ENCODE peak calls at places on chromosomes 4 and X, in six cellular contexts. D is ovary, F is tibial nerve, B is uterus, Z is upper lobe of left lung, Q is suprapubic skin. T is an unnamed sample.

GRCh38 chrX:131792789-131793462 is 230.2 kb upstream of the STK26 start:
- DNase-seq in D (peak), F (no peak), Q (no peak), Z (no peak), B (peak), T (peak)

GRCh38 chr4:166637816-166638215 is 596.5 kb downstream of the SPOCK3 start:
- DNase-seq in F (no peak), B (no peak), D (no peak), Q (no peak), Z (no peak), T (no peak)

GRCh38 chr4:81599646-81600231 is 128.0 kb upstream of the RASGEF1B start:
- DNase-seq in Q (no peak), Z (no peak), D (no peak), F (no peak), B (no peak), T (no peak)

GRCh38 chr4:69881173-69881773 is 21.3 kb upstream of the SULT1E1 start:
- DNase-seq in F (no peak), Z (no peak), D (no peak), Q (no peak), B (no peak), T (no peak)

GRCh38 chr4:138697771-138698170 is 317.8 kb upstream of the NOCT start:
- DNase-seq in Q (no peak), Z (no peak), F (no peak), D (no peak), B (no peak), T (no peak)

GRCh38 chr4:75727073-75727472 is 2.7 kb downstream of the USO1 start:
- DNase-seq in Q (no peak), B (no peak), F (no peak), D (no peak), Z (no peak), T (no peak)

GRCh38 chrX:153352858-153353257 is 18.9 kb downstream of the ZNF275 start:
- DNase-seq in Q (no peak), D (no peak), Z (no peak), B (no peak), F (no peak), T (no peak)

GRCh38 chr4:150067859-150068258 is 10.4 kb upstream of the DCLK2 start:
- DNase-seq in F (no peak), Q (no peak), B (no peak), Z (no peak), D (no peak), T (no peak)

GRCh38 chr4:71360844-71361243 is 22.0 kb downstream of the SLC4A4 start:
- DNase-seq in Q (no peak), F (no peak), Z (no peak), D (no peak), B (no peak), T (no peak)

GRCh38 chr4:168815373-168816345 is 194.4 kb downstream of the CBR4 start:
- DNase-seq in Q (no peak), D (no peak), B (no peak), Z (no peak), F (no peak), T (no peak)

GRCh38 chr4:148329751-148330150 is 112.5 kb downstream of the NR3C2 start:
- DNase-seq in B (no peak), Q (no peak), Z (no peak), F (no peak), D (no peak), T (no peak)

GRCh38 chrX:136781180-136781797 is 557 bp upstream of the ARHGEF6 start:
- DNase-seq in F (no peak), D (no peak), B (no peak), Z (no peak), Q (no peak), T (no peak)

GRCh38 chrX:41468647-41469323 is 21.6 kb downstream of the NYX start:
- DNase-seq in D (no peak), B (no peak), Q (no peak), F (no peak), Z (no peak), T (no peak)

GRCh38 chrX:5746231-5746630 is 482.4 kb downstream of the NLGN4X start:
- DNase-seq in Z (no peak), D (no peak), B (no peak), Q (no peak), F (no peak), T (no peak)

GRCh38 chr4:7792616-7793015 is 147.0 kb downstream of the AFAP1 start:
- DNase-seq in B (no peak), Z (no peak), D (no peak), Q (peak), F (no peak), T (no peak)

GRCh38 chr4:97942951-97943350 is 200.3 kb downstream of the STPG2 start:
- DNase-seq in F (no peak), B (no peak), D (no peak), Z (no peak), Q (no peak), T (no peak)

GRCh38 chr4:102057122-102057521 is 266.6 kb downstream of the BANK1 start:
- DNase-seq in D (no peak), B (no peak), F (no peak), Z (no peak), Q (no peak), T (no peak)

GRCh38 chrX:14064632-14065432 is 35.1 kb upstream of the GEMIN8 start:
- DNase-seq in Z (no peak), Q (no peak), B (no peak), F (no peak), D (no peak), T (no peak)

GRCh38 chr4:77922158-77923094 is 59.8 kb downstream of the MRPL1 start:
- DNase-seq in Q (no peak), Z (no peak), B (no peak), F (no peak), D (no peak), T (no peak)

GRCh38 chrX:144791298-144791697 is 456.0 kb upstream of the SPANXN1 start:
- DNase-seq in Z (no peak), D (no peak), B (no peak), F (no peak), Q (no peak), T (no peak)

GRCh38 chrX:1860936-1861670 is 246.2 kb downstream of the ASMT start:
- DNase-seq in Z (no peak), B (no peak), Q (no peak), F (no peak), D (no peak), T (no peak)

GRCh38 chr4:77269505-77269904 is 112.5 kb downstream of the CCNG2 start:
- DNase-seq in D (no peak), B (no peak), Z (no peak), F (no peak), Q (no peak), T (no peak)

GRCh38 chrX:129433461-129433860 is 89.8 kb downstream of the SMARCA1 start:
- DNase-seq in Q (no peak), Z (no peak), B (no peak), F (no peak), D (no peak), T (no peak)

GRCh38 chr4:169270156-169270809 is 473 bp downstream of the SH3RF1 start:
- DNase-seq in D (peak), F (peak), B (peak), Q (no peak), Z (peak), T (no peak)

GRCh38 chr4:119854364-119854763 is 212.3 kb downstream of the MAD2L1 start:
- DNase-seq in Z (no peak), D (no peak), B (no peak), F (no peak), Q (no peak), T (no peak)

GRCh38 chr4:1927675-1928074 is 56.5 kb downstream of the NSD2 start:
- DNase-seq in Z (no peak), F (no peak), Q (no peak), D (no peak), B (no peak), T (no peak)

GRCh38 chrX:152929898-152930297 is 32.0 kb downstream of the ZNF185 start:
- DNase-seq in Q (no peak), D (no peak), F (no peak), Z (no peak), B (no peak), T (no peak)

GRCh38 chr4:107744532-107744931 is 24.5 kb upstream of the PAPSS1 start:
- DNase-seq in B (no peak), Z (no peak), Q (no peak), F (no peak), D (no peak), T (no peak)

GRCh38 chrX:10884246-10884645 is 226.9 kb upstream of the HCCS start:
- DNase-seq in B (no peak), Q (no peak), D (no peak), Z (no peak), F (no peak), T (no peak)

GRCh38 chr4:75655562-75655961 is 17.6 kb downstream of the G3BP2 start:
- DNase-seq in F (no peak), Z (no peak), Q (no peak), D (no peak), B (no peak), T (no peak)

GRCh38 chrX:115499112-115499805 is 61.7 kb upstream of the PLS3 start:
- DNase-seq in Z (no peak), Q (no peak), B (no peak), F (no peak), D (no peak), T (no peak)

GRCh38 chr4:20042769-20043168 is 208.9 kb upstream of the SLIT2 start:
- DNase-seq in F (no peak), Z (no peak), D (no peak), Q (no peak), B (no peak), T (no peak)

GRCh38 chr4:41594439-41594838 is 56.5 kb downstream of the LIMCH1 start:
- DNase-seq in Z (no peak), D (no peak), B (peak), Q (no peak), F (peak), T (no peak)

DNA sequence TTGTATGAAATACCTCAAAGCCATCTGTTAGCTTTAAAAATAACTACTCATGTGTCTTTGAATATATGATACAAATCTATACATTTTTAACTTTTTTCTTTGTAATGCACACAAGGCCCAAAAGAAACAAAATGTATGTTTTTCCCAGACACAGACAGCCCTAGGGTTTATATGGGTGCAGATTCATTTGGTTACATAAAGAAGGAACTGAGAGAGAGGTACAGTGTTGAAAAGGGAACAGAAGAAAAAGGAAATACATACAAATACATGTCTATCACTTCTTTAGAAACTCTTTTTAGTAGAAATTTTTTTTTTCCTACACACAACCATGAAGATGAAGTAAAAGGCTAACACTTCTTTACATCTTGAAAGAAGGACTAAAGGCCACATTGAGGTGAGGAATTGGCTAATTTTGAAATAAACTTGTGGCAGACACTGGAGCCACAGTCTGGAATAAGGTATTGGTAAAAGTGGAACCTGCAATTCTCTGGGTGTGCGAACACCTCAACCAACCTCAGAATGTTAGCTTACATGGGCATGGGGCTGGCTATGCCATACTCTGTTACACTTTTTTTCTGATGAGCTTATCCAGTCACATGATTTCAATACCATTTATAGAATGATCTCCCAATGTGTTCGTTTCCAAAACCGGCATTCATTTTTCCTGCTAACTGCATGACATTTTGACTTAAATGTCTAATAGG is 67.9 kb downstream of the FAM47C start:
- DNase-seq in Q (no peak), B (no peak), F (no peak), Z (no peak), D (no peak), T (no peak)
- TF ChIP-seq POLR2A in Q (no peak), B (no peak), F (no peak), Z (no peak), D (no peak), T (no peak)

GRCh38 chr4:104490770-104491395 is 3.8 kb downstream of the CXXC4 start:
- DNase-seq in Q (no peak), B (peak), D (peak), F (peak), Z (peak), T (peak)
- TF ChIP-seq POLR2A in Q (no peak), B (no peak), D (no peak), F (no peak), Z (no peak), T (no peak)

DNA sequence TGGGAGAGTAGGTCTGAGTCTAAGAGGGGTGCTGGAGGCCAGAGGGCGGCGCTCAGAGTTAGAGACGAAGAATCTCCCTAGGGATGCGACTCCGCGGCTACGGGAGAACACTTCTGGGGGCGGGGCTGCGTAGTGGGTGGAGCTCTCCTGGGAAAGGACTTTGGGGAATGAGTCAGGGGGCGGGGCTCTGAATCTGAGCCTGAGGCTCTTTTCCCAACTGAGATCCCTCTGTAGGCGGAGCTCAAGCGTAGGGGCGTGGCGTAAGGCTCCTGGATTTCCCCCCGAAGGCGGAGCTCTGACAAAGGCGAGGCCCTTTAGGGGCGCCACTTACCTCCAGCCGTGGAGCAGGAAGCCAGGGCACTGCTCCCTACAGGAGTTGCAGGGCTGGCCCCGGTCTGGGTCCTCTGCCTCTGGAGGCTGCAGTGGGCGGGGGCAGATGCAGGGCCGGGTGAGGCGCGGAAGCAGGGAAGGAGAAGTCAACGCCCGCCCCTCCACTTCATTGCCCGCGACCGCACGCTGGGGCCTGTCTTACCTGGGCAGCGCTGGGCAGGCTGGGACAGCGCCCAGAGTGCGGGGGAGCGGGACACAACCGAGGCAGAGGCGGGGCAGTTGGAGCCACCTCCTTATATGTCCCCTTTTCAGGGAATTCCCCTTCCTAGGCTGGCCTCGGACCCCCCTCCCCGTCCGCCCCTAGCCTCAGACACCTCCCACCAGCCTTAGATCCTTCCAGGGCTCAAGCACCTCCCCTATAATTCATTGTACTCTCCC is 1.7 kb downstream of the PRICKLE3 start:
- DNase-seq in Q (peak), B (peak), F (peak), D (peak), Z (peak), T (no peak)
- TF ChIP-seq POLR2A in Q (no peak), B (peak), F (peak), D (peak), Z (peak), T (no peak)

DNA sequence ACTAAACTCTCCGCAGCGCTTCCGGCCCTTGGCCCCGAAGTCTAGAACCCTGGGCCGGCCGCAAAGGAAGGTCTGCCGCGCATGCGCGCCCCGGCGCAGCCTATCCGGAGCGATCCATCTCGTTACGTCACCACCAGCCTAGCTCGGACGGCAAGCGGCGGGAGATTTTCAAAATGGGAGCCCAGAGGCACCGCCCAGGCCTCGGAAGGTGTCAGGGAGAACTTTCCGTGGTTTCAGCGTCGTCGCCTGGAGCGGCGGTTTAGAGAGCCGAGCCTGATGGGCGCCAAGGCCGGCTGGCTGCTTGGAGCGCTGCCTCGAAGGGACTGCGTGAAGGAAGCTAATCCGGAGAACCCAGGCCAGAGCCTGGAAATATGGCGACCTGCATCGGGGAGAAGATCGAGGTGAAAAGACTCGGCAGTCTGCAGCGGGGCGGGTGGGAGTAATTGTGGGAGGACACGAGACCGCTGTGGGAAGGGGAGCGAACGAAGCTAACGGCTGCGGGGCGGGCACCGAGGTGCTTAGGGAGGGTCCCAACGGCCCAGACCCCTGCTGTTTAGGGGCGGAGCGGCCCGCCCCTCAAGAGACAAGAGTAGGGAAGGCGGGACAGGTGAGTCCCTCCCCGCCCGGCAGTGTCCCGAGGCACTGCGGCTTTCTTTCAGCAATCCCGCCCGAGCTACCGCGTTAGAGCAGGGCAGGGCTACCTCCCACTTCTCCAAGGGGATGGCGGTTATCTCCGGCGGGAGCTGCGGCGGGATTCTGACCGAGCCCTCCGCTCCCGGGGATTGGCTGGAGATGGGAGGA is at the start of gene PLK4:
- DNase-seq in B (peak), D (peak), Q (peak), Z (peak), F (peak), T (peak)
- TF ChIP-seq POLR2A in B (peak), D (no peak), Q (peak), Z (peak), F (no peak), T (peak)

DNA sequence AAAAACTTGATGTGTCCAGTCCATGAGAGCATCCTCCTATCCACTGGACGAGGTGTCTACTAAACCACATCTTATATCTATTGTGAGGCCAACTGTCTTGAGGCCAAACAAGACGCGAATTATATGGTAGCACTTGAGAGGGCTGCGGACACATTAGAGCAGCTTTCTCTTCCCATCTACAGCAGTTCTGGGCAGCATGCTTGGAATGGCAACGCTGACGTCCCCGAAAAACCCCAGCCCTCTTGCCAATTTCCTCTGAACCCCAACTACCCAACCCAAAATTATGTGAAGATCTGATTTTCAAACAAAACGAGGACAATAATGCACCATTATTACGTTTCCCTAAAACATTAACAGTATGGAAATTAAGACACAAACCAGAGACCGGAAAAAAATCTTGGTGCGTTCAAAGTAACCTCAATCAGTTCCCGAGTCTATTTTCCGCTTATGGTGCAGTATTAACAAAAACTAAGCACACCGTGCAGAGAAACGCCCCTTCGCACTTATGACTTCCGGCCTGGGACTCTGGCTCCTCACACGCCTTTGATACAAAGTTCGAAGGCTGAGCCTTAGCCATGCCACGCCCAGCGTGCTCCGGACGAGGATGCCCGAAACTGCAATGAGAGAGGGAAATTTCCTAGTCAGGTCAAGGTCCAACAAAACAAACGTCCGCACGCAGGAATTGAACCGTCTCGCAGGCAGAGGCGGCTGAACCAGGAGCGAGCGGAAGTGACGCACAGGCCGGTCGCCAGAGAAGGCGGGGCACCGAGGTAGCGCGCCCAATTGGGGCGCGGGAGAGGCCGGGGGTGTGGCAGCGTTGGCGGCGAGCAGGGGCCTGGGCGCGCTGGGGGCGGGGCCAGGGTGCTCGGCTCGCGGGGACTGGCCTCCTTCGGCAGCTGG is 458 bp upstream of the AP1AR start:
- DNase-seq in F (peak), Z (peak), Q (peak), B (peak), D (peak), T (peak)
- TF ChIP-seq POLR2A in F (peak), Z (no peak), Q (no peak), B (no peak), D (no peak), T (no peak)

GRCh38 chr4:165327211-165328100 is at the start of gene MSMO1:
- DNase-seq in D (peak), Z (peak), B (peak), Q (peak), F (peak), T (peak)
- TF ChIP-seq POLR2A in D (peak), Z (peak), B (peak), Q (peak), F (peak), T (peak)